ENCODE peak calls at places on chromosome 17, in five cellular contexts. One of them, this sample, is unnamed.

GRCh38 chr17:31074772-31075538 is 19.8 kb upstream of the NF1 start:
- DNase-seq in tibial artery: no peak
- DNase-seq in A673: peak
- DNase-seq in activated CD8-positive, alpha-beta T cell treated with anti-CD3 and anti-CD28 coated beads for 36 hours: no peak
- DNase-seq in RWPE2: no peak
- DNase-seq in this sample: no peak

GRCh38 chr17:74680941-74681340 is 31.8 kb downstream of the CD300LF start:
- DNase-seq in tibial artery: no peak
- DNase-seq in A673: no peak
- DNase-seq in activated CD8-positive, alpha-beta T cell treated with anti-CD3 and anti-CD28 coated beads for 36 hours: no peak
- DNase-seq in RWPE2: no peak
- DNase-seq in this sample: no peak

GRCh38 chr17:40598928-40599627 is 33.8 kb upstream of the CCR7 start:
- DNase-seq in tibial artery: peak
- DNase-seq in A673: no peak
- DNase-seq in activated CD8-positive, alpha-beta T cell treated with anti-CD3 and anti-CD28 coated beads for 36 hours: peak
- DNase-seq in RWPE2: no peak
- DNase-seq in this sample: no peak

GRCh38 chr17:64741924-64742670 is 80.0 kb upstream of the SMURF2 start:
- DNase-seq in tibial artery: peak
- DNase-seq in A673: peak
- DNase-seq in activated CD8-positive, alpha-beta T cell treated with anti-CD3 and anti-CD28 coated beads for 36 hours: no peak
- DNase-seq in RWPE2: no peak
- DNase-seq in this sample: no peak

GRCh38 chr17:48907713-48908046 is 527 bp upstream of the UBE2Z start:
- DNase-seq in tibial artery: no peak
- DNase-seq in A673: no peak
- DNase-seq in activated CD8-positive, alpha-beta T cell treated with anti-CD3 and anti-CD28 coated beads for 36 hours: no peak
- DNase-seq in RWPE2: no peak
- DNase-seq in this sample: no peak

GRCh38 chr17:64614266-64615011 is 47.7 kb downstream of the SMURF2 start:
- DNase-seq in tibial artery: no peak
- DNase-seq in A673: no peak
- DNase-seq in activated CD8-positive, alpha-beta T cell treated with anti-CD3 and anti-CD28 coated beads for 36 hours: no peak
- DNase-seq in RWPE2: no peak
- DNase-seq in this sample: no peak

GRCh38 chr17:71163121-71163812 is 957.6 kb upstream of the SOX9 start:
- DNase-seq in tibial artery: no peak
- DNase-seq in A673: no peak
- DNase-seq in activated CD8-positive, alpha-beta T cell treated with anti-CD3 and anti-CD28 coated beads for 36 hours: no peak
- DNase-seq in RWPE2: no peak
- DNase-seq in this sample: no peak

GRCh38 chr17:60959696-60960095 is 282.0 kb downstream of the BCAS3 start:
- DNase-seq in tibial artery: no peak
- DNase-seq in A673: no peak
- DNase-seq in activated CD8-positive, alpha-beta T cell treated with anti-CD3 and anti-CD28 coated beads for 36 hours: no peak
- DNase-seq in RWPE2: no peak
- DNase-seq in this sample: no peak

GRCh38 chr17:74259667-74260524 is 14.1 kb upstream of the DNAI2 start:
- DNase-seq in tibial artery: no peak
- DNase-seq in A673: peak
- DNase-seq in activated CD8-positive, alpha-beta T cell treated with anti-CD3 and anti-CD28 coated beads for 36 hours: no peak
- DNase-seq in RWPE2: no peak
- DNase-seq in this sample: no peak

GRCh38 chr17:40351185-40352043 is 13.1 kb downstream of the GJD3 start:
- DNase-seq in tibial artery: no peak
- DNase-seq in A673: no peak
- DNase-seq in activated CD8-positive, alpha-beta T cell treated with anti-CD3 and anti-CD28 coated beads for 36 hours: no peak
- DNase-seq in RWPE2: no peak
- DNase-seq in this sample: no peak

GRCh38 chr17:80457236-80457856 is 19.1 kb downstream of the NPTX1 start:
- DNase-seq in tibial artery: no peak
- DNase-seq in A673: no peak
- DNase-seq in activated CD8-positive, alpha-beta T cell treated with anti-CD3 and anti-CD28 coated beads for 36 hours: peak
- DNase-seq in RWPE2: no peak
- DNase-seq in this sample: no peak

GRCh38 chr17:3033741-3034577 is 29.4 kb downstream of the OR1D5 start:
- DNase-seq in tibial artery: no peak
- DNase-seq in A673: no peak
- DNase-seq in activated CD8-positive, alpha-beta T cell treated with anti-CD3 and anti-CD28 coated beads for 36 hours: no peak
- DNase-seq in RWPE2: no peak
- DNase-seq in this sample: peak

GRCh38 chr17:74922694-74923537 is at the start of gene USH1G:
- DNase-seq in tibial artery: no peak
- DNase-seq in A673: peak
- DNase-seq in activated CD8-positive, alpha-beta T cell treated with anti-CD3 and anti-CD28 coated beads for 36 hours: no peak
- DNase-seq in RWPE2: no peak
- DNase-seq in this sample: no peak

GRCh38 chr17:57855391-57856035 is 5.7 kb upstream of the MRPS23 start:
- DNase-seq in tibial artery: no peak
- DNase-seq in A673: no peak
- DNase-seq in activated CD8-positive, alpha-beta T cell treated with anti-CD3 and anti-CD28 coated beads for 36 hours: no peak
- DNase-seq in RWPE2: no peak
- DNase-seq in this sample: no peak

GRCh38 chr17:33126086-33126485 is 134.4 kb downstream of the SPACA3 start:
- DNase-seq in tibial artery: no peak
- DNase-seq in A673: no peak
- DNase-seq in activated CD8-positive, alpha-beta T cell treated with anti-CD3 and anti-CD28 coated beads for 36 hours: no peak
- DNase-seq in RWPE2: no peak
- DNase-seq in this sample: no peak

GRCh38 chr17:29238133-29238850 is 8.4 kb upstream of the CRYBA1 start:
- DNase-seq in tibial artery: peak
- DNase-seq in A673: no peak
- DNase-seq in activated CD8-positive, alpha-beta T cell treated with anti-CD3 and anti-CD28 coated beads for 36 hours: no peak
- DNase-seq in RWPE2: no peak
- DNase-seq in this sample: no peak

GRCh38 chr17:75864448-75864871 is 9.3 kb upstream of the WBP2 start:
- DNase-seq in tibial artery: peak
- DNase-seq in A673: peak
- DNase-seq in activated CD8-positive, alpha-beta T cell treated with anti-CD3 and anti-CD28 coated beads for 36 hours: peak
- DNase-seq in RWPE2: no peak
- DNase-seq in this sample: no peak

GRCh38 chr17:7022791-7023571 is at the start of gene BCL6B:
- DNase-seq in tibial artery: no peak
- DNase-seq in A673: no peak
- DNase-seq in activated CD8-positive, alpha-beta T cell treated with anti-CD3 and anti-CD28 coated beads for 36 hours: no peak
- DNase-seq in RWPE2: no peak
- DNase-seq in this sample: no peak

GRCh38 chr17:38733315-38734234 is 3.4 kb downstream of the CISD3 start:
- DNase-seq in tibial artery: no peak
- DNase-seq in A673: no peak
- DNase-seq in activated CD8-positive, alpha-beta T cell treated with anti-CD3 and anti-CD28 coated beads for 36 hours: peak
- DNase-seq in RWPE2: no peak
- DNase-seq in this sample: no peak
- TF ChIP-seq CTCF in tibial artery: no peak
- TF ChIP-seq CTCF in A673: no peak
- TF ChIP-seq CTCF in activated CD8-positive, alpha-beta T cell treated with anti-CD3 and anti-CD28 coated beads for 36 hours: peak
- TF ChIP-seq CTCF in RWPE2: no peak
- TF ChIP-seq CTCF in this sample: peak

DNA sequence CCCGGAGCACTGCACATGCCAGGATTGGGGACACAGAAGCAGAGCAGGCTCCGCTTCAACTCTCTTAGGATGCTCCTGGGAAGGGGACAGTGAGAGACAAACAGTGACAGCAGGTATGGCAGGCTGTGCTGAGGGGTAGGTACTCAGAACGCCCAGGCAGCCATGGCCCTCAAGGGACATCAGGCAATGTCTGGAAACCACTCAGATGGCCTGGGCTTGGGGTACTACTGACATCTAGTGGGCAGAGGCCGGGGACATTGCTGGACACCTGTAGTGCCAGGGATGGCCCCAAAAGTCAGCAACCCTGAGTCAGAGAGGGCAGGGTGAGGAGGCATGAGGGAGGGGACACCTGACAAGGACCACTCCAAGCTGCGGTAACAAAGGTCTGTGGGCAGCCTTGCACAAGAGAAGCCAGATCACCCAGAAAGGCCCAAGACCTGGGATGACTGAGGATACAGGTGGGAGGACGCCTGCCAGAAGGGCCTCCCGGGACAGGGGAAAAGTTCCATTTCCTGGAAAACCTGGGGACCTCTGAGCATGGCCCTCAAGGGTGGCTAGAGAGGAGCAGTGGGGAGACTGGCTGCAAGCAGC is 21.2 kb downstream of the PEMT start:
- DNase-seq in tibial artery: no peak
- DNase-seq in A673: no peak
- DNase-seq in activated CD8-positive, alpha-beta T cell treated with anti-CD3 and anti-CD28 coated beads for 36 hours: peak
- DNase-seq in RWPE2: no peak
- DNase-seq in this sample: no peak
- TF ChIP-seq CTCF in tibial artery: peak
- TF ChIP-seq CTCF in A673: peak
- TF ChIP-seq CTCF in activated CD8-positive, alpha-beta T cell treated with anti-CD3 and anti-CD28 coated beads for 36 hours: no peak
- TF ChIP-seq CTCF in RWPE2: peak
- TF ChIP-seq CTCF in this sample: peak

DNA sequence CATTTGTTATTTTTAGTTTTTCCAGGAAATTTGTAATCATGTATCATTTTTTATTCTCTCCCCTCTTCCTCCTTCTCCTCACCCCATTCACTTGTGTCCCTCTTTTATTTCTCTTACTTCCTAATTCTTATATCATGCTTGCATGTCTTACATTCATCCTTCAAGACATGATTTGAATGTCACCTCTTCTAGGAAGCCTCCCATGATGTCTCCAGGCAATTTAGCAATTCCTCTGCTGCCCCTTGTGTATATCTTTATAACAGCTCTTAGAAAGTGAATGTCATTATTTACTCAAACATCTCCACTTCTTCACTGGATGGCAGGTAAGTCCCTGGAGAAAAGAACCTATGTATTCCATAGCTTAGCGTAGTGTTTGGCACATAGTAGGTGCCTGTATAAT is 7.8 kb downstream of the HNF1B start:
- DNase-seq in tibial artery: no peak
- DNase-seq in A673: no peak
- DNase-seq in activated CD8-positive, alpha-beta T cell treated with anti-CD3 and anti-CD28 coated beads for 36 hours: no peak
- DNase-seq in RWPE2: no peak
- DNase-seq in this sample: no peak
- TF ChIP-seq CTCF in tibial artery: no peak
- TF ChIP-seq CTCF in A673: no peak
- TF ChIP-seq CTCF in activated CD8-positive, alpha-beta T cell treated with anti-CD3 and anti-CD28 coated beads for 36 hours: no peak
- TF ChIP-seq CTCF in RWPE2: peak
- TF ChIP-seq CTCF in this sample: peak

GRCh38 chr17:50501906-50502642 is 6.2 kb upstream of the MYCBPAP start:
- DNase-seq in tibial artery: no peak
- DNase-seq in A673: no peak
- DNase-seq in activated CD8-positive, alpha-beta T cell treated with anti-CD3 and anti-CD28 coated beads for 36 hours: no peak
- DNase-seq in RWPE2: no peak
- DNase-seq in this sample: peak
- TF ChIP-seq CTCF in tibial artery: no peak
- TF ChIP-seq CTCF in A673: no peak
- TF ChIP-seq CTCF in activated CD8-positive, alpha-beta T cell treated with anti-CD3 and anti-CD28 coated beads for 36 hours: no peak
- TF ChIP-seq CTCF in RWPE2: no peak
- TF ChIP-seq CTCF in this sample: no peak

GRCh38 chr17:21457051-21458026 is 81.2 kb downstream of the KCNJ12 start:
- DNase-seq in tibial artery: peak
- DNase-seq in A673: peak
- DNase-seq in activated CD8-positive, alpha-beta T cell treated with anti-CD3 and anti-CD28 coated beads for 36 hours: peak
- DNase-seq in RWPE2: peak
- DNase-seq in this sample: no peak
- TF ChIP-seq CTCF in tibial artery: peak
- TF ChIP-seq CTCF in A673: peak
- TF ChIP-seq CTCF in activated CD8-positive, alpha-beta T cell treated with anti-CD3 and anti-CD28 coated beads for 36 hours: peak
- TF ChIP-seq CTCF in RWPE2: peak
- TF ChIP-seq CTCF in this sample: peak

GRCh38 chr17:43698678-43699437 is 37.1 kb upstream of the MEOX1 start:
- DNase-seq in tibial artery: no peak
- DNase-seq in A673: no peak
- DNase-seq in activated CD8-positive, alpha-beta T cell treated with anti-CD3 and anti-CD28 coated beads for 36 hours: no peak
- DNase-seq in RWPE2: no peak
- DNase-seq in this sample: no peak

GRCh38 chr17:43694081-43694870 is 32.6 kb upstream of the MEOX1 start:
- DNase-seq in tibial artery: peak
- DNase-seq in A673: peak
- DNase-seq in activated CD8-positive, alpha-beta T cell treated with anti-CD3 and anti-CD28 coated beads for 36 hours: peak
- DNase-seq in RWPE2: no peak
- DNase-seq in this sample: no peak

GRCh38 chr17:43697937-43698336 is 36.2 kb upstream of the MEOX1 start:
- DNase-seq in tibial artery: no peak
- DNase-seq in A673: no peak
- DNase-seq in activated CD8-positive, alpha-beta T cell treated with anti-CD3 and anti-CD28 coated beads for 36 hours: no peak
- DNase-seq in RWPE2: no peak
- DNase-seq in this sample: no peak

GRCh38 chr17:43696891-43697290 is 35.2 kb upstream of the MEOX1 start:
- DNase-seq in tibial artery: no peak
- DNase-seq in A673: no peak
- DNase-seq in activated CD8-positive, alpha-beta T cell treated with anti-CD3 and anti-CD28 coated beads for 36 hours: no peak
- DNase-seq in RWPE2: no peak
- DNase-seq in this sample: no peak

GRCh38 chr17:43695968-43696865 is 34.5 kb upstream of the MEOX1 start:
- DNase-seq in tibial artery: peak
- DNase-seq in A673: no peak
- DNase-seq in activated CD8-positive, alpha-beta T cell treated with anti-CD3 and anti-CD28 coated beads for 36 hours: no peak
- DNase-seq in RWPE2: no peak
- DNase-seq in this sample: no peak
- TF ChIP-seq CTCF in tibial artery: no peak
- TF ChIP-seq CTCF in A673: no peak
- TF ChIP-seq CTCF in activated CD8-positive, alpha-beta T cell treated with anti-CD3 and anti-CD28 coated beads for 36 hours: no peak
- TF ChIP-seq CTCF in RWPE2: no peak
- TF ChIP-seq CTCF in this sample: peak

GRCh38 chr17:45876539-45876938 is 17.8 kb upstream of the MAPT start:
- DNase-seq in tibial artery: no peak
- DNase-seq in A673: no peak
- DNase-seq in activated CD8-positive, alpha-beta T cell treated with anti-CD3 and anti-CD28 coated beads for 36 hours: no peak
- DNase-seq in RWPE2: no peak
- DNase-seq in this sample: no peak

GRCh38 chr17:45883063-45883462 is 11.3 kb upstream of the MAPT start:
- DNase-seq in tibial artery: no peak
- DNase-seq in A673: no peak
- DNase-seq in activated CD8-positive, alpha-beta T cell treated with anti-CD3 and anti-CD28 coated beads for 36 hours: no peak
- DNase-seq in RWPE2: no peak
- DNase-seq in this sample: no peak

GRCh38 chr17:45874148-45874547 is 20.2 kb upstream of the MAPT start:
- DNase-seq in tibial artery: no peak
- DNase-seq in A673: peak
- DNase-seq in activated CD8-positive, alpha-beta T cell treated with anti-CD3 and anti-CD28 coated beads for 36 hours: no peak
- DNase-seq in RWPE2: no peak
- DNase-seq in this sample: no peak

GRCh38 chr17:45873728-45874127 is 20.6 kb upstream of the MAPT start:
- DNase-seq in tibial artery: no peak
- DNase-seq in A673: peak
- DNase-seq in activated CD8-positive, alpha-beta T cell treated with anti-CD3 and anti-CD28 coated beads for 36 hours: peak
- DNase-seq in RWPE2: no peak
- DNase-seq in this sample: no peak

GRCh38 chr17:45877467-45877866 is 16.9 kb upstream of the MAPT start:
- DNase-seq in tibial artery: no peak
- DNase-seq in A673: no peak
- DNase-seq in activated CD8-positive, alpha-beta T cell treated with anti-CD3 and anti-CD28 coated beads for 36 hours: no peak
- DNase-seq in RWPE2: no peak
- DNase-seq in this sample: no peak
- TF ChIP-seq CTCF in tibial artery: no peak
- TF ChIP-seq CTCF in A673: no peak
- TF ChIP-seq CTCF in activated CD8-positive, alpha-beta T cell treated with anti-CD3 and anti-CD28 coated beads for 36 hours: no peak
- TF ChIP-seq CTCF in RWPE2: no peak
- TF ChIP-seq CTCF in this sample: no peak

DNA sequence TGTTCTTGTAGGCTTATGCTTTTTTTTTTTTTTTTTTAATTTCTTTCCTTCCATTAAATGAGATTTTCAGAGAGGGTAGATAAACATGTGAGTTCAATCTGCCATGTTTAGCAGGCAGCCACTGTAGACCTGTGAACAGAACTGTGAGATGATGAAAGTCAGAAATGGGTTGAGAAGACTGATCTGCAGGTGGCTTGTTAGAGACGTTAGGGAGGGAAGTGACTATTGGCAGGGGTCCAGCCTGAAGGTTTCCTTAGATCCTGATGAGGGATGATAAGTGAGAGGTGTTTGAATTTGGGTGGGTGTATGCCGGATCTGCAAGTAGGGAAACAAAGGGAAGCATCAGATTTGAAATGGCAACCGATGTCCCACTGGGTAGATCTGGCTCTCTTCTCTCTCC is 157.8 kb downstream of the HS3ST3B1 start:
- DNase-seq in tibial artery: no peak
- DNase-seq in A673: no peak
- DNase-seq in activated CD8-positive, alpha-beta T cell treated with anti-CD3 and anti-CD28 coated beads for 36 hours: no peak
- DNase-seq in RWPE2: no peak
- DNase-seq in this sample: no peak
- TF ChIP-seq CTCF in tibial artery: no peak
- TF ChIP-seq CTCF in A673: no peak
- TF ChIP-seq CTCF in activated CD8-positive, alpha-beta T cell treated with anti-CD3 and anti-CD28 coated beads for 36 hours: no peak
- TF ChIP-seq CTCF in RWPE2: no peak
- TF ChIP-seq CTCF in this sample: no peak